ENCODE peak calls at places on chromosomes 12 and 14, in eight cellular contexts. M is GM23338, D is SK-N-SH, W is K562, H is HCT116, N is HepG2, K is GM12878, L is Panc1. Z is an unnamed sample.

GRCh38 chr14:23538785-23539184 is 12.8 kb downstream of the ZFHX2 start:
- DNase-seq in L (no peak), H (no peak), M (peak), N (no peak), W (no peak), D (no peak), K (no peak), Z (no peak)

GRCh38 chr14:78446807-78447206 is 276.6 kb downstream of the NRXN3 start:
- DNase-seq in M (peak), D (no peak), N (no peak), L (no peak), W (no peak), H (no peak), K (no peak), Z (no peak)

GRCh38 chr12:39451977-39452376 is 9.1 kb upstream of the KIF21A start:
- DNase-seq in D (no peak), N (no peak), W (no peak), M (peak), L (no peak), K (no peak), H (no peak), Z (no peak)

GRCh38 chr14:34046799-34047520 is 96.1 kb upstream of the EGLN3 start:
- DNase-seq in W (peak), N (no peak), L (no peak), D (no peak), M (no peak), K (no peak), H (no peak), Z (no peak)

GRCh38 chr12:39123580-39123979 is 218.2 kb upstream of the CPNE8 start:
- DNase-seq in W (no peak), K (no peak), M (no peak), D (no peak), H (no peak), L (no peak), N (no peak), Z (no peak)

GRCh38 chr14:99757331-99758070 is 35.7 kb upstream of the EML1 start:
- DNase-seq in L (peak), M (no peak), W (no peak), N (no peak), H (peak), D (no peak), K (no peak), Z (no peak)

GRCh38 chr12:27303139-27304111 is 29.2 kb upstream of the BMAL2 start:
- DNase-seq in M (no peak), L (no peak), W (no peak), N (no peak), K (no peak), H (no peak), D (no peak), Z (no peak)

GRCh38 chr12:62803756-62804155 is 131.2 kb downstream of the PPM1H start:
- DNase-seq in D (no peak), H (no peak), W (no peak), M (no peak), N (no peak), K (no peak), L (no peak), Z (no peak)

GRCh38 chr14:101065246-101065645 is 161.7 kb upstream of the RTL1 start:
- DNase-seq in D (no peak), W (no peak), M (no peak), L (no peak), K (no peak), N (no peak), H (no peak), Z (no peak)

GRCh38 chr12:108004368-108004767 is 124.7 kb upstream of the WSCD2 start:
- DNase-seq in H (no peak), M (peak), L (no peak), K (no peak), D (no peak), N (no peak), W (no peak), Z (no peak)

GRCh38 chr12:11684811-11685210 is 35.3 kb downstream of the ETV6 start:
- DNase-seq in L (no peak), H (no peak), N (no peak), M (no peak), K (no peak), W (no peak), D (no peak), Z (no peak)

GRCh38 chr12:5780536-5780935 is 164.5 kb downstream of the ANO2 start:
- DNase-seq in H (no peak), D (no peak), W (no peak), M (no peak), L (no peak), K (no peak), N (no peak), Z (no peak)

GRCh38 chr14:93619176-93619793 is 169.0 kb downstream of the PRIMA1 start:
- DNase-seq in W (peak), M (peak), H (peak), N (peak), L (peak), D (peak), K (peak), Z (peak)

GRCh38 chr14:91228112-91229004 is 16.1 kb downstream of the GPR68 start:
- DNase-seq in H (no peak), N (no peak), W (peak), L (no peak), D (no peak), K (peak), M (peak), Z (no peak)

GRCh38 chr12:13101854-13102375 is 1.6 kb downstream of the GSG1 start:
- DNase-seq in D (no peak), M (no peak), H (no peak), L (no peak), N (peak), W (no peak), K (no peak), Z (no peak)

GRCh38 chr14:101876539-101876938 is 87.8 kb upstream of the DYNC1H1 start:
- DNase-seq in L (no peak), K (peak), M (no peak), N (no peak), H (no peak), W (no peak), D (peak), Z (peak)

GRCh38 chr14:26966942-26967341 is 369.1 kb upstream of the NOVA1 start:
- DNase-seq in W (no peak), D (no peak), K (no peak), L (peak), N (no peak), H (no peak), M (peak), Z (no peak)

GRCh38 chr12:30515351-30515750 is 180.3 kb downstream of the IPO8 start:
- DNase-seq in H (peak), W (no peak), K (no peak), D (peak), M (peak), N (peak), L (no peak), Z (no peak)

GRCh38 chr14:33584698-33585097 is 366.2 kb downstream of the EGLN3 start:
- DNase-seq in K (no peak), L (no peak), N (no peak), D (no peak), H (no peak), W (no peak), M (peak), Z (no peak)

GRCh38 chr14:36028218-36028617 is 148.3 kb downstream of the PTCSC3 start:
- DNase-seq in D (no peak), N (no peak), M (peak), W (no peak), K (no peak), H (no peak), L (no peak), Z (no peak)

GRCh38 chr14:54383811-54384210 is 13.0 kb upstream of the CDKN3 start:
- DNase-seq in M (no peak), H (no peak), L (no peak), N (no peak), D (no peak), K (no peak), W (no peak), Z (no peak)

GRCh38 chr12:67647251-67647546 is 1.3 kb upstream of the DYRK2 start:
- DNase-seq in W (no peak), L (no peak), K (no peak), H (no peak), M (peak), N (no peak), D (no peak), Z (no peak)

GRCh38 chr12:56338643-56339422 is at the start of gene IL23A:
- DNase-seq in N (no peak), M (peak), L (no peak), W (no peak), H (no peak), D (no peak), K (peak), Z (no peak)

GRCh38 chr14:32472081-32472480 is 143.0 kb downstream of the AKAP6 start:
- DNase-seq in M (no peak), L (no peak), W (no peak), H (no peak), K (no peak), D (no peak), N (no peak), Z (no peak)

GRCh38 chr14:74551431-74551830 is 57.9 kb downstream of the ISCA2 start:
- DNase-seq in W (no peak), H (no peak), D (no peak), K (no peak), M (peak), N (no peak), L (no peak), Z (no peak)

GRCh38 chr12:76688001-76688400 is 75.9 kb upstream of the ZDHHC17 start:
- DNase-seq in H (no peak), K (no peak), L (no peak), N (no peak), W (no peak), D (peak), M (no peak), Z (no peak)

DNA sequence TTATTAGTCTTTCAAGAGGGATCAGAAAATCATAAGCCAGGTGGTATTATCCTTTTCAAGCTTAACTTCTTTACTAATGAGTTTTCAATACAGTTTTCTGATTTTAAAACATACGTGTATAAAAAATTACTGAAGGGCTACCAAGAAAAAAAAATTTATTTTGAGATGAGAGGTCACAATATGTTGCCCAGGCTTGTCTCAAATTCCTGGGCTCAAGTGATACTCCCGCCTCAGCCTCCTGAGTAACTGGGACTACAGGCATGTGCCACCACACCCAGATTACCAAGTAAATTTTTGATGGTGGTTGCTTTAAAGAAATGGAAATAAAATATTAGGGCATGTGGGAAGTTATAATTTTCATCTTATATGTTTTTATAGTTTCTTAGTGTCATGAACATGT is 26.7 kb downstream of the ST8SIA1 start:
- DNase-seq in L (no peak), W (no peak), H (no peak), D (no peak), M (no peak), N (no peak), K (no peak), Z (no peak)
- TF ChIP-seq REST in L (no peak), W (no peak), H (no peak), D (no peak), M (no peak), N (no peak), K (no peak), Z (no peak)

GRCh38 chr12:32917094-32917611 is 20.6 kb upstream of the PKP2 start:
- DNase-seq in N (no peak), H (no peak), W (no peak), L (no peak), D (no peak), K (no peak), M (no peak), Z (no peak)
- TF ChIP-seq POLR2AphosphoS5 in N (no peak), H (no peak), W (no peak), L (no peak), D (no peak), K (no peak), M (no peak), Z (no peak)

DNA sequence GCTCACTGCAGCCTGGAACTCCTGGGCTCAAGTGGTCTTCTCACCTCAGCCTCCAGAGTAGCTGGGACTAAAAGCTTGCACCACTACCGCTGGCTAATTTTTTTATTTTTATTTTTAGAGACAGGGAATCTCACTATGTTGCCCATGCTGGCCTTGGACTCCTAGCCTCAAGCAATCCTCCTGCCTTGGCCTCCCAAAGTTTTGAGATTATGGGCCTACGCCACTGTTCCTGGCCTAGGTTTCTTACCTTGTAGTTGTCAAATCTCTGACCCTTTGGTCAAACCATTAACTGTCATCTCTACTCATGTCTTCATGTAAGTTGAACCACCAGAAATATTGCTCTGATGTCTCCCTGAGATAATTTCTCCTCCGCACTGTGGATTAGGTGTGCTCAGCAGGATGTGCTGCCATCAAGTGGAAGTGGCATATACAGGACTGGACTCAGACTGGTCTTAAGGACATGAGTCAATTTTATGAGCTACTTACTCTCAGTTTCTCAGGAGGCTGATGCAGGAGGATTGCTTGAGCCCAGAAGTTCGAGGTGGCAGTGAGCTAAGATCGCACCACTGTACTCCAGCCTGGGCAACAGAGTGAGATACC is 28.5 kb downstream of the ACTR6 start:
- DNase-seq in D (no peak), N (peak), W (peak), M (peak), H (peak), K (peak), L (peak), Z (no peak)
- TF ChIP-seq CTCF in D (peak), N (peak), W (peak), M (peak), H (peak), K (no peak), L (peak), Z (no peak)

GRCh38 chr14:57375156-57375555 is 15.2 kb upstream of the NAA30 start:
- DNase-seq in K (no peak), D (no peak), L (no peak), N (no peak), W (no peak), H (no peak), M (peak), Z (no peak)

GRCh38 chr14:57371013-57371412 is 19.4 kb upstream of the NAA30 start:
- DNase-seq in W (no peak), K (no peak), M (no peak), D (no peak), N (no peak), L (no peak), H (no peak), Z (no peak)
- TF ChIP-seq REST in W (no peak), K (no peak), M (no peak), D (no peak), N (no peak), L (no peak), H (no peak), Z (no peak)

GRCh38 chr12:53071591-53072551 is 7.3 kb downstream of the SPRYD3 start:
- DNase-seq in L (no peak), H (no peak), D (peak), K (no peak), N (no peak), W (peak), M (no peak), Z (no peak)
- TF ChIP-seq POLR2AphosphoS5 in L (no peak), H (no peak), D (no peak), K (no peak), N (no peak), W (no peak), M (no peak), Z (no peak)

DNA sequence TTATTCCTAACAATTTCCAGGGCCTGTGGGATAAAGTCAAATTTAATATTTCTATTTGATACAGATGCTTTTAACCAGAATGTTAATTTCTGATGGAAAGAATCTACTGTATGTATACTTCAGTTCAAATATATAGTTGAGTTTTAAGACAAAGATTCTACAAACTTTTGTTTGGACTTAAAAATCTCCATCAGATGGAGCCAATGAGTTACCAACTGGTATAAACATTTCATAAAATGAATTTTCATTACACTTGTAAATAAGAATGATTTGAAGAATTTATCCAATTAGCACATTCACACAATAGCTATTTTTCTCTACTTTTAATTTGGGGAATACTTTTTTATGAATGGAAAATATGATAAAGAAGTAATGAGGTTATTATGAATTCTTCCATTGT is 425.2 kb upstream of the MIS18BP1 start:
- DNase-seq in M (no peak), H (no peak), L (no peak), K (no peak), D (no peak), N (no peak), W (no peak), Z (no peak)
- TF ChIP-seq CTCF in M (no peak), H (no peak), L (no peak), K (no peak), D (no peak), N (no peak), W (no peak), Z (no peak)

GRCh38 chr14:102882233-102882906 is 40.1 kb upstream of the AMN start:
- DNase-seq in N (no peak), H (no peak), L (no peak), M (no peak), W (no peak), K (no peak), D (peak), Z (no peak)
- TF ChIP-seq REST in N (no peak), H (no peak), L (no peak), M (no peak), W (no peak), K (no peak), D (no peak), Z (no peak)

GRCh38 chr12:94586589-94587259 is 63.6 kb downstream of the TMCC3 start:
- DNase-seq in H (no peak), D (no peak), M (no peak), N (no peak), W (no peak), L (no peak), K (no peak), Z (no peak)
- TF ChIP-seq POLR2AphosphoS5 in H (no peak), D (no peak), M (no peak), N (no peak), W (no peak), L (no peak), K (no peak), Z (no peak)